ENCODE peak calls at places on chromosomes 16 and 17, in ten cellular contexts. L is PC-3; T is cardiac septum; Z is activated CD4-positive, CD25-positive, alpha-beta regulatory T cell treated with anti-CD3 and anti-CD28 coated beads, Interleukin-2, amount 50 U/mL, for 16 hours; G is M059J; S is astrocyte of the cerebellum; U is kidney epithelial cell; H is activated naive CD8-positive, alpha-beta T cell treated with anti-CD3 and anti-CD28 coated beads for 36 hours; D is NCI-H69; E is NCI-H1436. P is an unnamed sample.

GRCh38 chr17:74521701-74522201 is 9.5 kb downstream of the CD300LB start:
- DNase-seq in Z (no peak), L (no peak), S (no peak), U (no peak), G (no peak), D (no peak), E (no peak), T (peak), H (no peak), P (no peak)

GRCh38 chr17:81480140-81480917 is 32.3 kb downstream of the ACTG1 start:
- DNase-seq in T (no peak), U (no peak), S (peak), H (no peak), E (no peak), L (peak), G (peak), Z (no peak), D (peak), P (peak)

GRCh38 chr16:86286991-86287640 is 223.2 kb upstream of the FOXF1 start:
- DNase-seq in T (no peak), H (no peak), G (no peak), E (no peak), L (no peak), D (no peak), S (no peak), Z (no peak), U (no peak), P (no peak)

GRCh38 chr17:13476722-13477121 is 125.0 kb downstream of the HS3ST3A1 start:
- DNase-seq in H (no peak), S (no peak), L (no peak), Z (no peak), U (no peak), G (peak), E (no peak), D (no peak), T (no peak), P (no peak)

GRCh38 chr16:6956511-6956910 is 376.1 kb upstream of the RBFOX1 start:
- DNase-seq in U (no peak), E (no peak), H (no peak), D (no peak), G (no peak), L (no peak), Z (no peak), T (no peak), S (no peak), P (no peak)

GRCh38 chr17:30271102-30271501 is 20.6 kb downstream of the BLMH start:
- DNase-seq in H (no peak), D (no peak), U (no peak), S (no peak), L (no peak), Z (no peak), E (no peak), T (no peak), G (peak), P (no peak)

GRCh38 chr17:58822148-58823050 is 66.7 kb downstream of the PPM1E start:
- DNase-seq in S (no peak), E (peak), T (no peak), U (no peak), L (no peak), D (peak), H (no peak), G (no peak), Z (no peak), P (no peak)

GRCh38 chr17:13704333-13704732 is 102.6 kb upstream of the HS3ST3A1 start:
- DNase-seq in T (no peak), D (no peak), L (peak), G (peak), H (no peak), U (no peak), E (no peak), S (peak), Z (no peak), P (peak)

GRCh38 chr16:78950768-78951167 is 649.8 kb downstream of the MAF start:
- DNase-seq in S (no peak), U (no peak), H (no peak), L (no peak), Z (no peak), T (no peak), G (no peak), E (no peak), D (no peak), P (no peak)

GRCh38 chr16:88455610-88456355 is 2.7 kb downstream of the ZFPM1 start:
- DNase-seq in G (peak), T (no peak), S (no peak), H (peak), L (peak), E (no peak), Z (peak), U (no peak), D (peak), P (no peak)

GRCh38 chr17:79203657-79204056 is 129.0 kb downstream of the ENGASE start:
- DNase-seq in G (no peak), L (no peak), Z (no peak), E (no peak), H (no peak), S (no peak), D (no peak), U (no peak), T (no peak), P (no peak)

GRCh38 chr17:29369831-29370735 is 20.1 kb upstream of the TAOK1 start:
- DNase-seq in Z (peak), T (no peak), U (peak), H (peak), E (peak), L (peak), G (peak), S (peak), D (peak), P (peak)

GRCh38 chr16:59180083-59180476 is 446.0 kb upstream of the GOT2 start:
- DNase-seq in L (no peak), Z (no peak), E (no peak), G (peak), S (no peak), T (no peak), D (no peak), H (no peak), U (no peak), P (no peak)

GRCh38 chr17:8406174-8406573 is 8.5 kb upstream of the RNF222 start:
- DNase-seq in G (no peak), T (no peak), S (no peak), Z (no peak), U (no peak), D (no peak), H (no peak), E (no peak), L (no peak), P (no peak)

GRCh38 chr16:70508752-70509151 is 14.6 kb downstream of the COG4 start:
- DNase-seq in E (no peak), D (no peak), Z (no peak), H (no peak), T (no peak), S (no peak), G (peak), U (no peak), L (peak), P (no peak)

GRCh38 chr17:48590603-48591161 is 641 bp upstream of the HOXB3 start:
- DNase-seq in S (no peak), H (no peak), T (no peak), G (no peak), E (no peak), Z (no peak), D (no peak), L (no peak), U (no peak), P (no peak)